ENCODE peak calls at places on chromosomes 4 and X, in five cellular contexts. One of them, this sample, is unnamed.

GRCh38 chr4:15906024-15906443 is 32.5 kb downstream of the FGFBP1 start:
- DNase-seq in HT1080: no peak
- DNase-seq in AG09309: no peak
- DNase-seq in RPMI8226: peak
- DNase-seq in stimulated activated CD4-positive, alpha-beta T cell treated with anti-CD3 and anti-CD28 coated beads, TNF-alpha, amount 100 ng/mL, for 48 hours: peak
- DNase-seq in this sample: no peak

GRCh38 chr4:54658321-54659093 is 750 bp downstream of the KIT start:
- DNase-seq in AG09309: no peak
- DNase-seq in HT1080: peak
- DNase-seq in stimulated activated CD4-positive, alpha-beta T cell treated with anti-CD3 and anti-CD28 coated beads, TNF-alpha, amount 100 ng/mL, for 48 hours: peak
- DNase-seq in RPMI8226: peak
- DNase-seq in this sample: peak

GRCh38 chr4:113468165-113469022 is 293.1 kb downstream of the CAMK2D start:
- DNase-seq in AG09309: peak
- DNase-seq in HT1080: peak
- DNase-seq in stimulated activated CD4-positive, alpha-beta T cell treated with anti-CD3 and anti-CD28 coated beads, TNF-alpha, amount 100 ng/mL, for 48 hours: no peak
- DNase-seq in RPMI8226: no peak
- DNase-seq in this sample: peak

GRCh38 chrX:110853610-110854009 is 58.0 kb upstream of the CHRDL1 start:
- DNase-seq in AG09309: no peak
- DNase-seq in RPMI8226: peak
- DNase-seq in HT1080: peak
- DNase-seq in stimulated activated CD4-positive, alpha-beta T cell treated with anti-CD3 and anti-CD28 coated beads, TNF-alpha, amount 100 ng/mL, for 48 hours: no peak
- DNase-seq in this sample: peak

GRCh38 chr4:53804719-53805118 is 213.4 kb upstream of the LNX1 start:
- DNase-seq in AG09309: no peak
- DNase-seq in HT1080: peak
- DNase-seq in RPMI8226: peak
- DNase-seq in stimulated activated CD4-positive, alpha-beta T cell treated with anti-CD3 and anti-CD28 coated beads, TNF-alpha, amount 100 ng/mL, for 48 hours: no peak
- DNase-seq in this sample: peak

GRCh38 chrX:101759000-101759399 is 99.3 kb upstream of the ARMCX2 start:
- DNase-seq in RPMI8226: peak
- DNase-seq in stimulated activated CD4-positive, alpha-beta T cell treated with anti-CD3 and anti-CD28 coated beads, TNF-alpha, amount 100 ng/mL, for 48 hours: no peak
- DNase-seq in HT1080: peak
- DNase-seq in AG09309: peak
- DNase-seq in this sample: no peak

GRCh38 chr4:42282081-42282901 is 115.0 kb upstream of the SHISA3 start:
- DNase-seq in RPMI8226: peak
- DNase-seq in HT1080: peak
- DNase-seq in AG09309: no peak
- DNase-seq in stimulated activated CD4-positive, alpha-beta T cell treated with anti-CD3 and anti-CD28 coated beads, TNF-alpha, amount 100 ng/mL, for 48 hours: no peak
- DNase-seq in this sample: peak

GRCh38 chr4:48047421-48047844 is 30.9 kb downstream of the NIPAL1 start:
- DNase-seq in RPMI8226: peak
- DNase-seq in HT1080: peak
- DNase-seq in stimulated activated CD4-positive, alpha-beta T cell treated with anti-CD3 and anti-CD28 coated beads, TNF-alpha, amount 100 ng/mL, for 48 hours: peak
- DNase-seq in AG09309: no peak
- DNase-seq in this sample: no peak

GRCh38 chrX:13078739-13079444 is 34.5 kb upstream of the FAM9C start:
- DNase-seq in HT1080: peak
- DNase-seq in stimulated activated CD4-positive, alpha-beta T cell treated with anti-CD3 and anti-CD28 coated beads, TNF-alpha, amount 100 ng/mL, for 48 hours: no peak
- DNase-seq in RPMI8226: no peak
- DNase-seq in AG09309: peak
- DNase-seq in this sample: no peak

GRCh38 chr4:102551946-102552575 is 50.9 kb downstream of the NFKB1 start:
- DNase-seq in AG09309: no peak
- DNase-seq in stimulated activated CD4-positive, alpha-beta T cell treated with anti-CD3 and anti-CD28 coated beads, TNF-alpha, amount 100 ng/mL, for 48 hours: no peak
- DNase-seq in HT1080: no peak
- DNase-seq in RPMI8226: no peak
- DNase-seq in this sample: no peak

GRCh38 chr4:110798682-110799081 is 175.8 kb upstream of the PITX2 start:
- DNase-seq in HT1080: no peak
- DNase-seq in RPMI8226: no peak
- DNase-seq in AG09309: no peak
- DNase-seq in stimulated activated CD4-positive, alpha-beta T cell treated with anti-CD3 and anti-CD28 coated beads, TNF-alpha, amount 100 ng/mL, for 48 hours: no peak
- DNase-seq in this sample: no peak

GRCh38 chr4:21790437-21791029 is 158.0 kb downstream of the KCNIP4 start:
- DNase-seq in HT1080: peak
- DNase-seq in stimulated activated CD4-positive, alpha-beta T cell treated with anti-CD3 and anti-CD28 coated beads, TNF-alpha, amount 100 ng/mL, for 48 hours: no peak
- DNase-seq in AG09309: no peak
- DNase-seq in RPMI8226: peak
- DNase-seq in this sample: no peak

GRCh38 chrX:104136241-104137019 is 20.4 kb downstream of the SLC25A53 start:
- DNase-seq in HT1080: peak
- DNase-seq in RPMI8226: peak
- DNase-seq in AG09309: peak
- DNase-seq in stimulated activated CD4-positive, alpha-beta T cell treated with anti-CD3 and anti-CD28 coated beads, TNF-alpha, amount 100 ng/mL, for 48 hours: no peak
- DNase-seq in this sample: no peak

GRCh38 chrX:50067435-50068292 is 133.1 kb downstream of the AKAP4 start:
- DNase-seq in stimulated activated CD4-positive, alpha-beta T cell treated with anti-CD3 and anti-CD28 coated beads, TNF-alpha, amount 100 ng/mL, for 48 hours: no peak
- DNase-seq in HT1080: peak
- DNase-seq in RPMI8226: no peak
- DNase-seq in AG09309: no peak
- DNase-seq in this sample: peak

GRCh38 chr4:161554372-161554990 is 609.3 kb downstream of the FSTL5 start:
- DNase-seq in RPMI8226: no peak
- DNase-seq in AG09309: no peak
- DNase-seq in HT1080: peak
- DNase-seq in stimulated activated CD4-positive, alpha-beta T cell treated with anti-CD3 and anti-CD28 coated beads, TNF-alpha, amount 100 ng/mL, for 48 hours: no peak
- DNase-seq in this sample: no peak

GRCh38 chr4:4585012-4585670 is 43.3 kb upstream of the STX18 start:
- DNase-seq in AG09309: peak
- DNase-seq in HT1080: no peak
- DNase-seq in RPMI8226: no peak
- DNase-seq in stimulated activated CD4-positive, alpha-beta T cell treated with anti-CD3 and anti-CD28 coated beads, TNF-alpha, amount 100 ng/mL, for 48 hours: no peak
- DNase-seq in this sample: no peak

GRCh38 chr4:1255151-1255550 is 6.2 kb upstream of the CTBP1 start:
- DNase-seq in HT1080: no peak
- DNase-seq in stimulated activated CD4-positive, alpha-beta T cell treated with anti-CD3 and anti-CD28 coated beads, TNF-alpha, amount 100 ng/mL, for 48 hours: no peak
- DNase-seq in RPMI8226: no peak
- DNase-seq in AG09309: no peak
- DNase-seq in this sample: no peak

GRCh38 chr4:157265281-157265680 is 44.8 kb downstream of the GRIA2 start:
- DNase-seq in RPMI8226: no peak
- DNase-seq in stimulated activated CD4-positive, alpha-beta T cell treated with anti-CD3 and anti-CD28 coated beads, TNF-alpha, amount 100 ng/mL, for 48 hours: no peak
- DNase-seq in AG09309: no peak
- DNase-seq in HT1080: peak
- DNase-seq in this sample: no peak

GRCh38 chr4:88743696-88744095 is 46.1 kb upstream of the NAP1L5 start:
- DNase-seq in stimulated activated CD4-positive, alpha-beta T cell treated with anti-CD3 and anti-CD28 coated beads, TNF-alpha, amount 100 ng/mL, for 48 hours: no peak
- DNase-seq in AG09309: peak
- DNase-seq in HT1080: peak
- DNase-seq in RPMI8226: no peak
- DNase-seq in this sample: no peak

GRCh38 chr4:149891381-149891780 is 75.7 kb upstream of the IQCM start:
- DNase-seq in RPMI8226: no peak
- DNase-seq in stimulated activated CD4-positive, alpha-beta T cell treated with anti-CD3 and anti-CD28 coated beads, TNF-alpha, amount 100 ng/mL, for 48 hours: no peak
- DNase-seq in AG09309: no peak
- DNase-seq in HT1080: no peak
- DNase-seq in this sample: no peak

GRCh38 chr4:56641494-56642051 is 39.5 kb downstream of the HOPX start:
- DNase-seq in stimulated activated CD4-positive, alpha-beta T cell treated with anti-CD3 and anti-CD28 coated beads, TNF-alpha, amount 100 ng/mL, for 48 hours: no peak
- DNase-seq in RPMI8226: no peak
- DNase-seq in AG09309: peak
- DNase-seq in HT1080: peak
- DNase-seq in this sample: no peak

GRCh38 chrX:136780738-136781137 is at the start of gene ARHGEF6:
- DNase-seq in HT1080: no peak
- DNase-seq in stimulated activated CD4-positive, alpha-beta T cell treated with anti-CD3 and anti-CD28 coated beads, TNF-alpha, amount 100 ng/mL, for 48 hours: no peak
- DNase-seq in AG09309: no peak
- DNase-seq in RPMI8226: no peak
- DNase-seq in this sample: no peak

GRCh38 chr4:121155893-121156292 is 8.2 kb downstream of the TNIP3 start:
- DNase-seq in stimulated activated CD4-positive, alpha-beta T cell treated with anti-CD3 and anti-CD28 coated beads, TNF-alpha, amount 100 ng/mL, for 48 hours: no peak
- DNase-seq in HT1080: peak
- DNase-seq in AG09309: peak
- DNase-seq in RPMI8226: no peak
- DNase-seq in this sample: no peak

GRCh38 chr4:4837921-4838601 is 21.4 kb upstream of the MSX1 start:
- DNase-seq in RPMI8226: no peak
- DNase-seq in AG09309: no peak
- DNase-seq in stimulated activated CD4-positive, alpha-beta T cell treated with anti-CD3 and anti-CD28 coated beads, TNF-alpha, amount 100 ng/mL, for 48 hours: no peak
- DNase-seq in HT1080: peak
- DNase-seq in this sample: no peak